ENCODE peak calls at places on chromosomes 5 and 9, in four cellular contexts. C, G, F and I are unnamed samples.

GRCh38 chr5:113022661-113023060 is 46.1 kb downstream of the DCP2 start:
- DNase-seq in C (no peak), G (no peak), F (no peak), I (no peak)

GRCh38 chr9:73026375-73026774 is 73.5 kb upstream of the ALDH1A1 start:
- DNase-seq in C (no peak), G (no peak), F (no peak), I (no peak)

GRCh38 chr5:127898551-127899213 is 184.9 kb upstream of the SLC12A2 start:
- DNase-seq in C (no peak), G (no peak), F (no peak), I (no peak)

GRCh38 chr5:65395526-65396155 is 86.1 kb downstream of the ADAMTS6 start:
- DNase-seq in C (no peak), G (no peak), F (no peak), I (no peak)

GRCh38 chr5:143865421-143865820 is 53.5 kb downstream of the HMHB1 start:
- DNase-seq in C (no peak), G (no peak), F (no peak), I (no peak)

GRCh38 chr9:89015330-89015729 is 24.1 kb downstream of the S1PR3 start:
- DNase-seq in C (no peak), G (no peak), F (no peak), I (no peak)

GRCh38 chr9:94904806-94905205 is 178.3 kb downstream of the AOPEP start:
- DNase-seq in C (no peak), G (no peak), F (no peak), I (no peak)

GRCh38 chr5:112869948-112870347 is 8.9 kb downstream of the SRP19 start:
- DNase-seq in C (no peak), G (no peak), F (no peak), I (no peak)

GRCh38 chr5:936149-937144 is 43.8 kb downstream of the TRIP13 start:
- DNase-seq in C (peak; percentile 54), G (peak; percentile 36), F (no peak), I (no peak)

GRCh38 chr5:138455191-138455930 is 9.9 kb upstream of the EGR1 start:
- DNase-seq in C (peak; percentile 51), G (no peak), F (no peak), I (no peak)

GRCh38 chr5:96391921-96392320 is 41.1 kb downstream of the PCSK1 start:
- DNase-seq in C (no peak), G (no peak), F (no peak), I (no peak)

GRCh38 chr5:154049685-154050084 is 10.9 kb downstream of the MFAP3 start:
- DNase-seq in C (no peak), G (no peak), F (no peak), I (no peak)

GRCh38 chr9:8486095-8486494 is 686.5 kb upstream of the DMAC1 start:
- DNase-seq in C (no peak), G (no peak), F (no peak), I (peak; percentile 1)

GRCh38 chr9:33517373-33517772 is 6.7 kb upstream of the ANKRD18B start:
- DNase-seq in C (no peak), G (peak; percentile 50), F (peak; percentile 40), I (peak; percentile 68)

GRCh38 chr5:91277093-91277626 is 106.0 kb downstream of the ARRDC3 start:
- DNase-seq in C (no peak), G (no peak), F (no peak), I (no peak)

GRCh38 chr9:127546125-127546832 is 65.8 kb upstream of the STXBP1 start:
- DNase-seq in C (no peak), G (no peak), F (no peak), I (no peak)

GRCh38 chr9:93361995-93362394 is 89.5 kb upstream of the FAM120A start:
- DNase-seq in C (no peak), G (no peak), F (no peak), I (no peak)

GRCh38 chr5:72147601-72148000 is 40.3 kb downstream of the MAP1B start:
- DNase-seq in C (no peak), G (no peak), F (no peak), I (no peak)
- TF ChIP-seq POLR2A in C (no peak), G (no peak), F (no peak), I (no peak)

GRCh38 chr5:14204011-14204670 is 61.0 kb downstream of the TRIO start:
- DNase-seq in C (no peak), G (no peak), F (no peak), I (no peak)

GRCh38 chr5:14201325-14202061 is 58.4 kb downstream of the TRIO start:
- DNase-seq in C (no peak), G (no peak), F (no peak), I (no peak)

GRCh38 chr5:14202462-14202861 is 59.3 kb downstream of the TRIO start:
- DNase-seq in C (no peak), G (no peak), F (no peak), I (peak; percentile 5)

GRCh38 chr5:14206028-14206725 is 63.0 kb downstream of the TRIO start:
- DNase-seq in C (no peak), G (no peak), F (no peak), I (no peak)

DNA sequence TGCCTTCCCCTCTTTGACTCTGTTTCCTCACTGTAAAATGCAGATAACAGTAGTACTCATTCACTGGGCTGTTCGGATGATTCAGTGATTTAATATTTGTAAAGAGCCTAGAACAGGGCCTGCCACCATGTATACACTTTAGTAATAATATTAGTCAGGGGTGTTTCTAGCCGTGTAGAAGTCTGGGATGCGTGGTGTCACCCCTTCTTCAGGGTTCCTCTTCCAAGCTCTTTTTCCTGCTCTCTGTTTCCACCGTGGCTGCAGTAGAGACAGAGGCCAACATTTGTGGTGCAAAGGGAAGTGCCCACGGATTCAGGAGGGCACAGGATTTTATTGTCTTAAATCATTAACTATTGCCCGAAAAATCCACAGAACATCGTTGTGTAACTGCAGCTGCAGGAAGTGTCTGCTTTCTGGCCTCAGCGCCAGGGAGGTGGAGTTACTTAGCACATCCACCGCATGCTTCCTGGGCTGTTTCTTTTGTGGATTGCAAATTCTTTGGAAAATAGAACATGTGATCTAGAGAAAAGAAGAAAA is 61.7 kb downstream of the TRIO start:
- DNase-seq in C (peak; percentile 91), G (peak; percentile 84), F (peak; percentile 49), I (no peak)
- TF ChIP-seq POLR2A in C (no peak), G (no peak), F (no peak), I (no peak)

DNA sequence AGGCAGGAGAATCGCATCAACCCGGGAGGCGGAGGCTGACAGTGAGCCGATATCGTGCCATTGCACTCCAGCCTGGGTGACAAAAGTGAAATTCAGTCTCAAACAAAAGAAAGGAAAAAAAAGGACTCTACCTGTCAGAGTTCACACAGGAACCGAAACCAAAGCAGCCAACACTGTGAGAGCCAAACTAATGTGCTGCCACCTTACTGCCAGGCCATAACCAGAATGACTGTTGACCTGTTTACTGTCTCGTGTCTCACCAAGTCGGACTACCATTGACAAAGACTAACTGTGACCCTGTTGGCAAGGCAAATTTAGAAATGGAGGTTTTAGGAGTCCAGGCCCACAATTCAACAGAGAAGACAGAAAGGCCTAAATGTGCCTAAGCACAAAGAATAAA is 112.4 kb downstream of the ANXA2R start:
- DNase-seq in C (no peak), G (no peak), F (no peak), I (no peak)
- TF ChIP-seq POLR2A in C (no peak), G (no peak), F (no peak), I (no peak)

GRCh38 chr5:53603009-53603687 is 42.7 kb downstream of the NDUFS4 start:
- DNase-seq in C (no peak), G (no peak), F (no peak), I (no peak)

GRCh38 chr5:53604309-53604708 is 43.9 kb downstream of the NDUFS4 start:
- DNase-seq in C (no peak), G (no peak), F (no peak), I (no peak)

GRCh38 chr5:53597894-53598293 is 37.5 kb downstream of the NDUFS4 start:
- DNase-seq in C (no peak), G (no peak), F (no peak), I (no peak)

GRCh38 chr5:53601570-53601969 is 41.1 kb downstream of the NDUFS4 start:
- DNase-seq in C (no peak), G (no peak), F (peak; percentile 44), I (no peak)
- TF ChIP-seq POLR2A in C (no peak), G (no peak), F (no peak), I (no peak)

DNA sequence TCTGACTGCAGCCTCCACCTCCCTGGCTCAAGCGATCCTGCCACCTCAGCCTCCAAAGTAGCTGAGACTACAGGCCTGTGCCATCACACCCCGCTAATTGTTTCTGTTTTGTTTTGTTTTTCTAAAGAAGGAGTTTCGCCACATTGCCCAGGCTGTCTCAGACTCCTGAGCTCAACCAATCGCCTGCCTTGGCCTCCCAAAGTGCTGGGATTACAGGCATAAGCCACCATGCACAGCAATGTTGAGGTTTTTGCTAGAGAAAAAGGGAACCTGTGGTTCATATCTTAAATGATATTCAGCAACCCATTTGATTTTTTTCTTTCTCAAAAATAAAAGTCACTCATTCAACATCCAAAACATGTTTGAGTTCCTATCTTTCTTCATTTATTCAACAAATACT is 20.4 kb upstream of the DELE1 start:
- DNase-seq in C (no peak), G (no peak), F (no peak), I (no peak)
- TF ChIP-seq POLR2A in C (no peak), G (no peak), F (no peak), I (no peak)

GRCh38 chr5:75659791-75660453 is 48.7 kb downstream of the ANKDD1B start:
- DNase-seq in C (no peak), G (no peak), F (no peak), I (no peak)

GRCh38 chr5:75654693-75655315 is 43.6 kb downstream of the ANKDD1B start:
- DNase-seq in C (no peak), G (no peak), F (no peak), I (no peak)

GRCh38 chr5:75651575-75651974 is 40.3 kb downstream of the ANKDD1B start:
- DNase-seq in C (no peak), G (no peak), F (no peak), I (no peak)

GRCh38 chr5:75660678-75661465 is 49.6 kb downstream of the ANKDD1B start:
- DNase-seq in C (no peak), G (no peak), F (no peak), I (no peak)

DNA sequence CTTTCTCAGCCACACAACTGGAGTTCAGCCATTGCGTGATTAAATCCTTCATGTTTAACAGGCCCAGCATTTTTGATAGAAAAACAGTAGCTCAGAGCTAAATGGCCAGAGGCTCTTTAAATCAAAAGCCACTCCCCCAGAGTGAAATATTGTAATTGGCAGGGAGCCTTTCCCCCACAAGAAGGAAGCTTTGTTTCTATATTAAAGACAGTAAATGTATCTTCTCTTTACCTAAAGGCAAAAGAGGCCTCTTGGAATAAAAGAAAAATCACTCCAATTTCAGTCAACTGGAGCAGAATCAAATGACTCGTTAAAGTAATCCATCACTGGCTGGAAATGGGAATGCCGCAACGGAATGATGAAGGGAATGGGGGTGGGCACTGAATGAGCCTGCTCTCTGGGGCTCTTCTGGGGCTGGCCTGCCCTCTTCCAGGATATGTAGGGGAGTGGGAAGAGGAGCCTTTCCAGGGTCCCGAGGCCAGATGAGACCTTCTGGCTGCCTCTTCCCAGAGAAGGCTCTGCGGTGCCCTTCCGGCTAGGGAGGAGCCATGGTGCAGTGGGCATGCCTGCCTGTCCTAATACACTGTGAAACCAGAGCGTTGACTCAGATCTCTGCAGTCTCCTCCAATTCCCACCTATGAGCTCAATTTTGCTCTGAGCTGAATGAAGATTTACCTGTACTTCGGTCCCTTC is 45.2 kb downstream of the ANKDD1B start:
- DNase-seq in C (no peak), G (no peak), F (no peak), I (no peak)
- TF ChIP-seq POLR2A in C (no peak), G (no peak), F (peak; percentile 29), I (no peak)